ENCODE peak calls at places on chromosomes 13 and 19, in four cellular contexts. S, L, G and Y are unnamed samples.

GRCh38 chr19:16266586-16266942 is 58.1 kb upstream of the KLF2 start:
- DNase-seq in S (no peak), L (no peak), G (no peak), Y (no peak)

GRCh38 chr13:45950343-45950995 is 98.9 kb upstream of the SIAH3 start:
- DNase-seq in S (no peak), L (no peak), G (no peak), Y (no peak)

GRCh38 chr19:30648321-30648720 is 276.1 kb downstream of the ZNF536 start:
- DNase-seq in S (no peak), L (no peak), G (no peak), Y (no peak)

GRCh38 chr13:44281252-44282000 is 92.2 kb upstream of the SERP2 start:
- DNase-seq in S (no peak), L (no peak), G (peak; percentile 72), Y (no peak)

GRCh38 chr13:42760949-42761348 is 20.4 kb upstream of the FAM216B start:
- DNase-seq in S (no peak), L (no peak), G (no peak), Y (no peak)

GRCh38 chr19:49114630-49115363 is 627 bp downstream of the LIN7B start:
- DNase-seq in S (no peak), L (peak; percentile 41), G (peak; percentile 46), Y (no peak)

GRCh38 chr13:95341441-95341840 is 40.2 kb upstream of the ABCC4 start:
- DNase-seq in S (no peak), L (no peak), G (no peak), Y (no peak)

GRCh38 chr13:108961542-108962125 is 332.2 kb downstream of the MYO16 start:
- DNase-seq in S (no peak), L (peak; percentile 42), G (peak; percentile 43), Y (peak; percentile 31)

GRCh38 chr19:23305555-23305954 is 55.4 kb upstream of the ZNF724 start:
- DNase-seq in S (no peak), L (no peak), G (no peak), Y (no peak)
- TF ChIP-seq SIN3A in S (no peak), L (no peak), G (no peak), Y (no peak)

GRCh38 chr13:113088691-113089020 is 16.9 kb upstream of the F7 start:
- DNase-seq in S (no peak), L (no peak), G (no peak), Y (no peak)

GRCh38 chr13:113086031-113086750 is 19.4 kb upstream of the F7 start:
- DNase-seq in S (no peak), L (peak; percentile 30), G (no peak), Y (no peak)

GRCh38 chr13:113084943-113085540 is 20.5 kb upstream of the F7 start:
- DNase-seq in S (no peak), L (no peak), G (no peak), Y (no peak)

GRCh38 chr13:113087923-113088690 is 17.5 kb upstream of the F7 start:
- DNase-seq in S (no peak), L (no peak), G (no peak), Y (no peak)

GRCh38 chr13:113086991-113087922 is 18.3 kb upstream of the F7 start:
- DNase-seq in S (no peak), L (no peak), G (no peak), Y (no peak)
- TF ChIP-seq FOSL1 in S (no peak), L (no peak), G (no peak), Y (no peak)

GRCh38 chr13:112690242-112690943 is 555 bp downstream of the ATP11A start:
- DNase-seq in S (no peak), L (no peak), G (no peak), Y (no peak)
- TF ChIP-seq EZH2 in S (no peak), L (no peak), G (no peak), Y (no peak)

DNA sequence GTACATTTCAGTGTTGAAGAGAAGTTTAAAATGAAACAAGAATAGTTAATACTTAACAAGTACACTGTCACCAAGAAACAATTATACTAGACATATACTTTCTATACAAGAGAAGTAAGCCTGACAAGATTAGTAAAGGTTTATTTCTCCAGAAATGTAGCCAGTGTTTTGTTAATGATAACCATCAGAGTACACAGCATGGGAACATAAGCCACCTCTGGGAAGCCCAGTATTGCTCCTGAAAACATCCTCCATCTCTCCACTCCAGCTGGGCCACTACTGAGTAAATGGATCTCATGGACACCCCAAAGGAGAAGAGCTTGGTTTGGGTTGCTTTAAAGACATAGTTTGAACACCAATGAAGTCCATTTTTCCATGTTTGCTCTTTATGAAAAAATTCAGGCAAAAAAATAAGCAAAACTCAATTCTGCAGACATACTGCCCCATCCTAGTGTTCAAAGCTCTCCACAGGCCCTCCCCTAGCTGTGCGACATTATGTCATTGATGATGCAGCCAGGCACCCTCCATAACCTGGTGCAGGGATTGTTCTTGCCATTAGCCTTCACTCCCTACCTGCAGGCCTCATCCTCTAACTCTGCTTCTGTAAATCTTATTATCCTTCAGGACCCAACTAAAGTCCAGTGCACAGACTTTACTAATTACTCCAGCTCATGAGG is 61.9 kb downstream of the LHFPL6 start:
- DNase-seq in S (no peak), L (no peak), G (no peak), Y (no peak)
- TF ChIP-seq SIN3A in S (no peak), L (no peak), G (no peak), Y (no peak)

GRCh38 chr19:39623946-39624345 is 21.6 kb downstream of the LGALS13 start:
- DNase-seq in S (no peak), L (no peak), G (no peak), Y (no peak)
- TF ChIP-seq FOSL1 in S (no peak), L (no peak), G (no peak), Y (no peak)

DNA sequence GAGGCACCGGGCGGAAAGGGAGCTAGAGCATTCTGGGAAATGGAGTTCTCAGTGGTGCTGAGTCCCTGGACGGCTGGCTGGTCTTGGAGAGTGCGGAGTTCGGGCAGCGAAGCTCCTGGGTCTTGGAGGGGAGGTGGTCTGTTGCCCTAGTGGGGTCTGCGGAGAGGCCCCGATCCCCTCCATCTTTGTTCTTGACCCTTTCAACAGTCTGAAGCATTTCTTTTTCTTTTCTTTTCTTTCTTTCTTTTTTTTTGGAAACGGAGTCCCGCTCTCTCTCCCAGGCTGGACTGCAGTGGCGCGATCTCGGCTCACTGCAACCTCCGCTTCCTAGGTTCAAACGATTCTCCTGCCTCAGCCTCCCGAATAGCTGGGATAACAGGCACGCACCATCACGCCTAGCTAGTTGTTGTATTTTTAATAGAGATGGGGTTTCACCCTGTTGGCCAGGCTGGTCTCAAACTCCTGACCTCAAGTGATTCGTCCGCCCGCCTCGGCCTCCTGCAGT is 440 bp upstream of the SYMPK start:
- DNase-seq in S (no peak), L (no peak), G (no peak), Y (no peak)
- TF ChIP-seq EZH2 in S (no peak), L (no peak), G (no peak), Y (no peak)

GRCh38 chr13:49495783-49496762 is at the start of gene PHF11:
- DNase-seq in S (no peak), L (peak; percentile 81), G (peak; percentile 63), Y (no peak)
- TF ChIP-seq SIN3A in S (no peak), L (no peak), G (peak; percentile 32), Y (no peak)

GRCh38 chr13:85093808-85094207 is 705.4 kb downstream of the SLITRK6 start:
- DNase-seq in S (no peak), L (no peak), G (no peak), Y (peak; percentile 7)
- TF ChIP-seq FOSL1 in S (no peak), L (no peak), G (no peak), Y (no peak)

GRCh38 chr19:39365531-39365930 is 23.3 kb downstream of the SAMD4B start:
- DNase-seq in S (no peak), L (no peak), G (no peak), Y (no peak)

GRCh38 chr19:39362682-39363657 is 20.7 kb downstream of the SAMD4B start:
- DNase-seq in S (no peak), L (no peak), G (no peak), Y (no peak)

GRCh38 chr19:39360599-39360998 is 18.4 kb downstream of the SAMD4B start:
- DNase-seq in S (no peak), L (no peak), G (no peak), Y (no peak)

GRCh38 chr19:39359026-39359425 is 16.8 kb downstream of the SAMD4B start:
- DNase-seq in S (no peak), L (no peak), G (no peak), Y (no peak)

GRCh38 chr19:39363909-39364457 is 21.8 kb downstream of the SAMD4B start:
- DNase-seq in S (no peak), L (no peak), G (no peak), Y (no peak)
- TF ChIP-seq EZH2 in S (no peak), L (no peak), G (no peak), Y (no peak)

GRCh38 chr13:111908981-111909380 is 158.0 kb upstream of the SOX1 start:
- DNase-seq in S (no peak), L (no peak), G (no peak), Y (no peak)
- TF ChIP-seq SIN3A in S (no peak), L (no peak), G (no peak), Y (no peak)